ENCODE peak calls at places on chromosomes 3 and 15, in eight cellular contexts. One of them, this sample, is unnamed.

GRCh38 chr3:15330031-15330596 is 2.3 kb downstream of the SH3BP5 start:
- DNase-seq in tibial nerve: peak
- DNase-seq in stomach: no peak
- DNase-seq in spleen: no peak
- DNase-seq in A549: no peak
- DNase-seq in endothelial cell of umbilical vein: peak
- DNase-seq in ovary: peak
- DNase-seq in testis: peak
- DNase-seq in this sample: no peak

GRCh38 chr15:87312221-87312620 is 944.3 kb downstream of the NTRK3 start:
- DNase-seq in endothelial cell of umbilical vein: no peak
- DNase-seq in ovary: no peak
- DNase-seq in stomach: no peak
- DNase-seq in spleen: no peak
- DNase-seq in A549: no peak
- DNase-seq in tibial nerve: no peak
- DNase-seq in testis: no peak
- DNase-seq in this sample: no peak

GRCh38 chr15:45640610-45641009 is 5.8 kb downstream of the SQOR start:
- DNase-seq in testis: no peak
- DNase-seq in spleen: no peak
- DNase-seq in tibial nerve: no peak
- DNase-seq in stomach: no peak
- DNase-seq in A549: peak
- DNase-seq in ovary: no peak
- DNase-seq in endothelial cell of umbilical vein: peak
- DNase-seq in this sample: peak

GRCh38 chr3:42117175-42118008 is 26.2 kb downstream of the TRAK1 start:
- DNase-seq in A549: peak
- DNase-seq in ovary: peak
- DNase-seq in endothelial cell of umbilical vein: peak
- DNase-seq in spleen: no peak
- DNase-seq in testis: peak
- DNase-seq in tibial nerve: no peak
- DNase-seq in stomach: peak
- DNase-seq in this sample: peak

GRCh38 chr15:43067717-43068461 is 37.9 kb downstream of the UBR1 start:
- DNase-seq in tibial nerve: no peak
- DNase-seq in stomach: no peak
- DNase-seq in A549: no peak
- DNase-seq in ovary: no peak
- DNase-seq in endothelial cell of umbilical vein: no peak
- DNase-seq in testis: no peak
- DNase-seq in spleen: no peak
- DNase-seq in this sample: peak

GRCh38 chr15:90607361-90607760 is 77.6 kb downstream of the CRTC3 start:
- DNase-seq in A549: no peak
- DNase-seq in ovary: no peak
- DNase-seq in stomach: no peak
- DNase-seq in testis: no peak
- DNase-seq in spleen: no peak
- DNase-seq in tibial nerve: no peak
- DNase-seq in endothelial cell of umbilical vein: no peak
- DNase-seq in this sample: no peak

GRCh38 chr15:57216288-57216687 is 160.0 kb upstream of the CGNL1 start:
- DNase-seq in testis: no peak
- DNase-seq in spleen: no peak
- DNase-seq in tibial nerve: no peak
- DNase-seq in ovary: no peak
- DNase-seq in endothelial cell of umbilical vein: peak
- DNase-seq in stomach: no peak
- DNase-seq in A549: no peak
- DNase-seq in this sample: no peak

GRCh38 chr3:25724948-25725645 is 58.1 kb downstream of the NGLY1 start:
- DNase-seq in endothelial cell of umbilical vein: no peak
- DNase-seq in A549: no peak
- DNase-seq in spleen: no peak
- DNase-seq in stomach: no peak
- DNase-seq in ovary: no peak
- DNase-seq in testis: no peak
- DNase-seq in tibial nerve: no peak
- DNase-seq in this sample: no peak

GRCh38 chr3:172679599-172679998 is 31.3 kb downstream of the NCEH1 start:
- DNase-seq in stomach: no peak
- DNase-seq in testis: no peak
- DNase-seq in ovary: no peak
- DNase-seq in endothelial cell of umbilical vein: no peak
- DNase-seq in tibial nerve: no peak
- DNase-seq in spleen: no peak
- DNase-seq in A549: no peak
- DNase-seq in this sample: no peak

GRCh38 chr15:40081691-40082194 is 26.9 kb downstream of the BMF start:
- DNase-seq in A549: no peak
- DNase-seq in stomach: peak
- DNase-seq in ovary: peak
- DNase-seq in endothelial cell of umbilical vein: peak
- DNase-seq in tibial nerve: peak
- DNase-seq in spleen: peak
- DNase-seq in testis: peak
- DNase-seq in this sample: peak

GRCh38 chr3:62529230-62529629 is 155.9 kb upstream of the FEZF2 start:
- DNase-seq in stomach: peak
- DNase-seq in endothelial cell of umbilical vein: peak
- DNase-seq in spleen: no peak
- DNase-seq in A549: no peak
- DNase-seq in testis: peak
- DNase-seq in tibial nerve: no peak
- DNase-seq in ovary: peak
- DNase-seq in this sample: no peak

GRCh38 chr15:90232196-90232595 is 1.5 kb downstream of the CIB1 start:
- DNase-seq in stomach: no peak
- DNase-seq in spleen: peak
- DNase-seq in tibial nerve: no peak
- DNase-seq in testis: no peak
- DNase-seq in endothelial cell of umbilical vein: no peak
- DNase-seq in A549: no peak
- DNase-seq in ovary: no peak
- DNase-seq in this sample: no peak

GRCh38 chr15:89898628-89899302 is 5.0 kb upstream of the AP3S2 start:
- DNase-seq in spleen: no peak
- DNase-seq in testis: peak
- DNase-seq in stomach: peak
- DNase-seq in tibial nerve: no peak
- DNase-seq in endothelial cell of umbilical vein: peak
- DNase-seq in A549: peak
- DNase-seq in ovary: no peak
- DNase-seq in this sample: peak

GRCh38 chr3:116059421-116060096 is 385.7 kb downstream of the LSAMP start:
- DNase-seq in endothelial cell of umbilical vein: no peak
- DNase-seq in tibial nerve: no peak
- DNase-seq in testis: no peak
- DNase-seq in ovary: no peak
- DNase-seq in A549: peak
- DNase-seq in stomach: no peak
- DNase-seq in spleen: no peak
- DNase-seq in this sample: peak

GRCh38 chr3:63625161-63625560 is 27.3 kb upstream of the SNTN start:
- DNase-seq in testis: no peak
- DNase-seq in spleen: no peak
- DNase-seq in A549: no peak
- DNase-seq in ovary: no peak
- DNase-seq in endothelial cell of umbilical vein: peak
- DNase-seq in stomach: no peak
- DNase-seq in tibial nerve: no peak
- DNase-seq in this sample: no peak

GRCh38 chr3:117404756-117405155 is 695.2 kb downstream of the TUSC7 start:
- DNase-seq in endothelial cell of umbilical vein: no peak
- DNase-seq in spleen: no peak
- DNase-seq in testis: no peak
- DNase-seq in A549: no peak
- DNase-seq in stomach: no peak
- DNase-seq in ovary: no peak
- DNase-seq in tibial nerve: no peak
- DNase-seq in this sample: no peak

GRCh38 chr3:50673937-50674336 is 790 bp upstream of the DOCK3 start:
- DNase-seq in testis: no peak
- DNase-seq in A549: no peak
- DNase-seq in ovary: no peak
- DNase-seq in stomach: no peak
- DNase-seq in endothelial cell of umbilical vein: no peak
- DNase-seq in spleen: no peak
- DNase-seq in tibial nerve: no peak
- DNase-seq in this sample: no peak

GRCh38 chr3:140050977-140051957 is 116.3 kb downstream of the CLSTN2 start:
- DNase-seq in stomach: no peak
- DNase-seq in ovary: no peak
- DNase-seq in endothelial cell of umbilical vein: no peak
- DNase-seq in tibial nerve: no peak
- DNase-seq in testis: peak
- DNase-seq in A549: no peak
- DNase-seq in spleen: no peak
- DNase-seq in this sample: no peak

GRCh38 chr3:17749705-17750293 is 7.4 kb upstream of the TBC1D5 start:
- DNase-seq in spleen: no peak
- DNase-seq in testis: no peak
- DNase-seq in tibial nerve: no peak
- DNase-seq in A549: no peak
- DNase-seq in ovary: no peak
- DNase-seq in endothelial cell of umbilical vein: no peak
- DNase-seq in stomach: no peak
- DNase-seq in this sample: no peak

DNA sequence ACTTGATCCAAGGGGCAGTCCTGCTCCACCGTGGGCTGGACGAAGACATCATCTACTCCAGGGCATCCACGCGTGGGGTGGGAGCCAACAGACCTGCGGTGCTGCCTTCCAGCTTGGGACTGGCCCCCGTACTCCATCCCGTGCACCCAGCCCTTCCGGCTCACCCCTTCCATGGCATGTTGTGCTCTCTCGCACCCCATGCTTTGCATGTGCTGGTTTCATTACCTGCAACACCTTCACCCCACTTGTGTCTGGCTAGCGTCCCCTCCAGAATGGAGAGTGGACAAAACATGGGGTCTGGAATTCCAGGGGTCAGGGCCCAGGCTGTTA is 30.2 kb downstream of the SEMA7A start:
- DNase-seq in ovary: no peak
- DNase-seq in A549: no peak
- DNase-seq in endothelial cell of umbilical vein: no peak
- DNase-seq in tibial nerve: no peak
- DNase-seq in spleen: no peak
- DNase-seq in testis: no peak
- DNase-seq in stomach: no peak
- DNase-seq in this sample: no peak
- TF ChIP-seq POLR2A in ovary: no peak
- TF ChIP-seq POLR2A in A549: no peak
- TF ChIP-seq POLR2A in endothelial cell of umbilical vein: no peak
- TF ChIP-seq POLR2A in tibial nerve: no peak
- TF ChIP-seq POLR2A in spleen: no peak
- TF ChIP-seq POLR2A in testis: no peak
- TF ChIP-seq POLR2A in stomach: no peak
- TF ChIP-seq POLR2A in this sample: no peak

DNA sequence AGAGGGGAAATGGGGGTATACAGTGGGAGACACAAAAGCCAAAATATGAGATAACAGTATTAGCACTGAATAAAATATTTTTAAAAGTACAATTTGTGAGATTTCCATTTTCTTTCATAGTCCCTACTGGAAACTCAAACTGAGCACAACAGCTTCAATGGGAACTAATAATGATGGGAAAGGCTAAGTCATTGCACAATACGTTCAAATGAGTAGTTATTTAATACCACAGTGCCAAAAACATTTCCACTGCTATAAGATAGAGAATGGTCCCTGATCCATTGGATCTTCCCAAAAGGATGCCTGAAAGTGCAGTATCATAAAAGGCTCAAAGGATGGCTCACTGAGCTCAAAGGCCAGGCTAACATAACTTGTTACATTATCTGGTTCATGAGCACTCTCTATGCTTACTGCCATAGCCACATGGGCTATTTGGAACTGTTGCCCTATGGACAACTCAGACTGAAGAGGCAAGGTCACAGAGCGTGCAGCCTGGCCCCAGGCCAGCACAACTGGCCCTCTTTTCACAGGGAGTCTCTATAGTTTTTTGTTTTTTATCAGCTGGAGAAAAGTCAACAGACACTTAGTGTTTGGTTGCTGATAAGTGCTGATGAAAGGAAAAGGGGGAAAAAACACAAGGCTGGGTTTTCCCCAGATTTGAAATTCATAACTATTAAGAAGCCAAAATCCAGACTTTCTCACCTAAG is 54.1 kb upstream of the PPIB start:
- DNase-seq in ovary: peak
- DNase-seq in testis: peak
- DNase-seq in spleen: no peak
- DNase-seq in endothelial cell of umbilical vein: peak
- DNase-seq in stomach: no peak
- DNase-seq in A549: no peak
- DNase-seq in tibial nerve: no peak
- DNase-seq in this sample: no peak
- TF ChIP-seq POLR2A in ovary: no peak
- TF ChIP-seq POLR2A in testis: no peak
- TF ChIP-seq POLR2A in spleen: no peak
- TF ChIP-seq POLR2A in endothelial cell of umbilical vein: no peak
- TF ChIP-seq POLR2A in stomach: no peak
- TF ChIP-seq POLR2A in A549: no peak
- TF ChIP-seq POLR2A in tibial nerve: no peak
- TF ChIP-seq POLR2A in this sample: no peak

DNA sequence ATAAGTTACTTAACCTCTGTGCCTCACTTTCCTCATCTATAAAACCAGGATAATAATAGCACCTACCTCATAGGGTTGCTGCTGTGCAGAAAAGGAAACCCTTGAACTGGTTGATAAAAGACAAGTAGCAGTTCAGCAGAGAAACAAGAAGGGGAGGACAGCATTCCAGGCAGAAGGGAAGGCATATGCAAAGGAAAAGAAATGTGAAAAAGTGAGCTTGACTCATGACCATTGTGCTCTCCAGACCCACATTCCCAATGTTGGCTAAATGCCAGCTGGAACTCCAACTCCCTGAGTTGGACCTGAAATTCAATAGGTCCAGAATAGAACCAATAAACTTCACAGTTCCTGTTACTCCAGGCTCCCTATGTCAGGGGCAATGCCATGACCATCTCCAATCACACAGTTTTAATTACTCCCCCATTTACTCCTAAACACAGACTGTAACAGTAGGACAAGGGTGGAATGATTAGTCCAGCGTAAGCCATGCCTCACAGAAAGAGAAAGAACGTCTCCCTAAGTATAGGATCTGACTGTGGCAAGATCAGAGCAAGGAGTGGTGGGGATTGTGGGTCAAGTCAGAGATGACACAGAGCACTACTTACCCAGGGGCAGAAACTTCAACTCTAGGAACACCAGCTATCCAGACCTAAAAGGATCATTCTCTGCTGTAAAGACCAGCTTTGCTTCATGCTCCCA is 26.9 kb downstream of the PRKAR2A start:
- DNase-seq in endothelial cell of umbilical vein: peak
- DNase-seq in stomach: no peak
- DNase-seq in spleen: no peak
- DNase-seq in ovary: no peak
- DNase-seq in A549: no peak
- DNase-seq in tibial nerve: no peak
- DNase-seq in testis: no peak
- DNase-seq in this sample: no peak
- TF ChIP-seq POLR2A in endothelial cell of umbilical vein: no peak
- TF ChIP-seq POLR2A in stomach: no peak
- TF ChIP-seq POLR2A in spleen: no peak
- TF ChIP-seq POLR2A in ovary: no peak
- TF ChIP-seq POLR2A in A549: no peak
- TF ChIP-seq POLR2A in tibial nerve: no peak
- TF ChIP-seq POLR2A in testis: no peak
- TF ChIP-seq POLR2A in this sample: no peak

GRCh38 chr3:44477312-44478030 is at the start of gene ZNF445:
- DNase-seq in A549: peak
- DNase-seq in ovary: peak
- DNase-seq in tibial nerve: peak
- DNase-seq in testis: peak
- DNase-seq in stomach: peak
- DNase-seq in endothelial cell of umbilical vein: peak
- DNase-seq in spleen: peak
- DNase-seq in this sample: peak
- TF ChIP-seq POLR2A in A549: peak
- TF ChIP-seq POLR2A in ovary: no peak
- TF ChIP-seq POLR2A in tibial nerve: no peak
- TF ChIP-seq POLR2A in testis: no peak
- TF ChIP-seq POLR2A in stomach: no peak
- TF ChIP-seq POLR2A in endothelial cell of umbilical vein: peak
- TF ChIP-seq POLR2A in spleen: no peak
- TF ChIP-seq POLR2A in this sample: peak

This sample was measured in H54.